ENCODE peak calls at places on chromosome 13, in eight cellular contexts. R is IMR-90, D is osteoblast, F is PC-3, H is GM23338, S is astrocyte, Z is endothelial cell of umbilical vein, E is GM12878. N is an unnamed sample.

GRCh38 chr13:112521073-112521685 is 66.8 kb downstream of the TUBGCP3 start:
- DNase-seq in E (no peak), R (peak; percentile 47), S (no peak), H (no peak), D (no peak), Z (no peak), F (no peak), N (no peak)

GRCh38 chr13:31950121-31950810 is 81.3 kb upstream of the FRY start:
- DNase-seq in E (no peak), S (no peak), D (no peak), F (no peak), Z (no peak), H (no peak), R (no peak), N (no peak)

GRCh38 chr13:96728463-96728862 is 265.8 kb downstream of the OXGR1 start:
- DNase-seq in F (no peak), D (no peak), S (no peak), H (no peak), R (no peak), Z (no peak), E (no peak), N (no peak)

GRCh38 chr13:110106726-110107125 is 200.2 kb downstream of the COL4A1 start:
- DNase-seq in Z (no peak), D (no peak), H (no peak), R (no peak), S (no peak), E (no peak), F (no peak), N (no peak)

GRCh38 chr13:61685683-61686013 is 270.0 kb upstream of the PCDH20 start:
- DNase-seq in Z (no peak), H (peak; percentile 66), F (no peak), E (no peak), R (no peak), S (no peak), D (no peak), N (no peak)

GRCh38 chr13:108643646-108644353 is 14.4 kb downstream of the MYO16 start:
- DNase-seq in D (no peak), F (no peak), E (no peak), Z (no peak), R (no peak), H (no peak), S (no peak), N (no peak)

GRCh38 chr13:19781526-19781925 is 1.2 kb downstream of the PSPC1 start:
- DNase-seq in Z (peak; percentile 7), D (peak; percentile 68), F (peak; percentile 13), S (no peak), H (no peak), R (no peak), E (no peak), N (no peak)

GRCh38 chr13:109781384-109782065 is 4.9 kb downstream of the IRS2 start:
- DNase-seq in E (no peak), R (no peak), H (no peak), F (no peak), Z (no peak), S (no peak), D (peak; percentile 78), N (no peak)

GRCh38 chr13:101289764-101290163 is 126.5 kb downstream of the NALCN start:
- DNase-seq in R (peak; percentile 75), F (no peak), S (peak; percentile 64), H (peak; percentile 89), Z (peak; percentile 16), D (peak; percentile 77), E (no peak), N (no peak)

GRCh38 chr13:28503182-28503980 is 8.5 kb upstream of the FLT1 start:
- DNase-seq in E (no peak), R (peak; percentile 29), D (no peak), F (no peak), S (no peak), Z (no peak), H (peak; percentile 52), N (no peak)

GRCh38 chr13:35354882-35355281 is 121.6 kb downstream of the MAB21L1 start:
- DNase-seq in Z (no peak), E (no peak), F (no peak), R (no peak), D (no peak), H (no peak), S (no peak), N (no peak)

GRCh38 chr13:19618925-19619324 is 14.5 kb upstream of the MPHOSPH8 start:
- DNase-seq in R (peak; percentile 37), Z (peak; percentile 48), E (no peak), S (no peak), F (peak; percentile 66), D (peak; percentile 88), H (peak; percentile 80), N (no peak)

GRCh38 chr13:99507054-99507453 is 5.8 kb downstream of the TM9SF2 start:
- DNase-seq in S (no peak), E (no peak), R (no peak), Z (no peak), H (no peak), F (no peak), D (no peak), N (no peak)

GRCh38 chr13:68056816-68057710 is 826.9 kb upstream of the PCDH9 start:
- DNase-seq in S (peak; percentile 84), E (no peak), D (no peak), F (peak; percentile 83), Z (peak; percentile 86), R (peak; percentile 1), H (peak; percentile 50), N (no peak)

GRCh38 chr13:39259371-39259770 is 221.1 kb downstream of the NHLRC3 start:
- DNase-seq in F (no peak), E (peak; percentile 12), D (no peak), H (no peak), S (no peak), Z (no peak), R (no peak), N (no peak)

GRCh38 chr13:46571941-46572340 is 19.0 kb downstream of the LRCH1 start:
- DNase-seq in D (no peak), H (no peak), F (no peak), E (no peak), S (no peak), Z (no peak), R (no peak), N (no peak)

DNA sequence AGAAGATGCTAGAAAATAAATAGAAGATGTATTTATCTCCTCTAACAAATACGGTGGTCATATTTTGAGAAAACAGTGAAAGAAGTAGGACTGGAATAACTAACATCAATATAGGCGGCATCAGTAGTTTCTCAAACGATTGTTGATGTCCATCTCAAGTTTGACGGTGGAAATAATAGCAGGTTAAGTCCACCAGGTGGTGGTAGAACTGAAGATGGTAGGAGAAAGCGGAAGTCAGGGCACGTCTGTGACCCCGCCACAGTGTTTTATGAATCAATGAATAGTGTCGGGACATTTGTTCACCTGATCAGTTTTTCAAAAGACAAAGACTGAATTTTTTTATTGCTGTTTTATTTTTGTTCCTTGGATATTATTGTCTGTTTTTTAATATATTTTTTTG is 706.4 kb upstream of the SLC10A2 start:
- DNase-seq in Z (no peak), F (peak; percentile 30), E (no peak), H (peak; percentile 61), S (no peak), D (no peak), R (no peak), N (no peak)
- TF ChIP-seq CTCF in Z (no peak), F (peak; percentile 49), E (no peak), H (peak; percentile 70), S (no peak), D (no peak), R (no peak), N (no peak)

GRCh38 chr13:71663431-71663830 is 203.6 kb downstream of the DACH1 start:
- DNase-seq in E (no peak), D (no peak), H (no peak), S (peak; percentile 57), Z (no peak), F (peak; percentile 3), R (no peak), N (no peak)
- H4K20me1 ChIP-seq in E (no peaks in the 10 kb centered on the region), D (no peaks in the 10 kb centered on the region), H (no peaks in the 10 kb centered on the region), S (no peaks in the 10 kb centered on the region), Z (no peaks in the 10 kb centered on the region), F (no peaks in the 10 kb centered on the region), R (no peaks in the 10 kb centered on the region), N (no peaks in the 10 kb centered on the region)

GRCh38 chr13:80497007-80497406 is 156.1 kb upstream of the SPRY2 start:
- DNase-seq in R (no peak), S (no peak), F (no peak), D (no peak), Z (no peak), H (no peak), E (no peak), N (no peak)
- H3K27ac ChIP-seq in R (no peak overlapping the region), S (no peak overlapping the region), F (no peak overlapping the region), D (no peak overlapping the region), Z (no peak overlapping the region), H (no peak overlapping the region), E (no peak overlapping the region), N (no peak overlapping the region)

GRCh38 chr13:37679043-37679442 is 80.5 kb upstream of the POSTN start:
- DNase-seq in S (no peak), E (no peak), R (no peak), Z (no peak), H (no peak), D (no peak), F (peak; percentile 22), N (no peak)
- TF ChIP-seq CTCF in S (peak; percentile 24), E (no peak), R (peak; percentile 10), Z (no peak), H (no peak), D (peak; percentile 33), F (peak; percentile 43), N (peak; percentile 28)

GRCh38 chr13:113601166-113602070 is 16.9 kb downstream of the TFDP1 start:
- DNase-seq in H (no peak), D (peak; percentile 43), E (no peak), S (no peak), Z (no peak), R (no peak), F (no peak), N (no peak)
- H4K20me1 ChIP-seq in H (peaks cover 3% of the 10 kb centered on the region), D (peaks cover 65% of the 10 kb centered on the region), E (no peaks in the 10 kb centered on the region), S (peaks cover 90% of the 10 kb centered on the region), Z (no peaks in the 10 kb centered on the region), R (peaks cover 85% of the 10 kb centered on the region), F (no peaks in the 10 kb centered on the region), N (peaks cover 31% of the 10 kb centered on the region)

DNA sequence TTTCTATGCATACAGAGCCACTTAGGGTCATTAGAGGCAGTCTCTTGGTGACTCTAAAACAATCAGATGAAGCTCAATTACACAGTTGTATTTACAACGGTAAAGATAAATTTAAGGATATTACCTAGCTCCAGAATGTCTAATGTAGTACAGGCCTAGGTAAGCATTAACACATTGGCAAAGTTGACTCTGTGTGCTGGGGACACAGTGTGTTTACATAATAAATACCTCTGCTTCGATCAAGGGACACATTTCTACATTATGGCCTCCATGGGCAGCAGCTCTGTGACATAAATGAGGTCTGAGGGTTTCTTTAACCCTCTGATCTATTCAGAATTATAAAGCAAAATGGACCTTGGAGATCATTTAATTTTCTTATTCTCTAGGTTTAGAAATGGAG is 74.7 kb downstream of the SERP2 start:
- DNase-seq in F (no peak), H (no peak), S (no peak), R (no peak), D (no peak), E (no peak), Z (no peak), N (no peak)
- H3K27ac ChIP-seq in F (no peak overlapping the region), H (no peak overlapping the region), S (no peak overlapping the region), R (no peak overlapping the region), D (no peak overlapping the region), E (no peak overlapping the region), Z (no peak overlapping the region), N (no peak overlapping the region)